ENCODE peak calls at places on chromosomes 11 and 22, in seven cellular contexts. W is adrenal gland, A is astrocyte of the hippocampus, U is A172, N is B cell, H is KBM-7, B is lower lobe of right lung. D is an unnamed sample.

GRCh38 chr11:17781221-17781620 is 46.6 kb downstream of the KCNC1 start:
- DNase-seq in H (no peak), B (no peak), U (no peak), W (no peak), N (no peak), A (no peak), D (no peak)

GRCh38 chr22:45096256-45096907 is 67.3 kb upstream of the NUP50 start:
- DNase-seq in H (peak), N (peak), W (peak), A (peak), B (no peak), U (peak), D (peak)

GRCh38 chr11:77726524-77726923 is 88.9 kb upstream of the CLNS1A start:
- DNase-seq in A (no peak), W (no peak), H (no peak), N (no peak), U (no peak), B (no peak), D (no peak)

GRCh38 chr11:111770581-111771134 is 4.5 kb upstream of the PPP2R1B start:
- DNase-seq in W (no peak), B (no peak), U (no peak), N (no peak), A (no peak), H (no peak), D (no peak)

GRCh38 chr11:26905368-26905767 is 88.5 kb upstream of the FIBIN start:
- DNase-seq in N (peak), U (peak), A (peak), H (no peak), W (no peak), B (no peak), D (no peak)

GRCh38 chr11:103109818-103110388 is 677 bp downstream of the DYNC2H1 start:
- DNase-seq in U (no peak), N (no peak), A (no peak), B (no peak), H (no peak), W (peak), D (no peak)

GRCh38 chr11:27183672-27184457 is 143.2 kb downstream of the BBOX1 start:
- DNase-seq in B (no peak), H (peak), N (peak), W (peak), A (peak), U (peak), D (no peak)

GRCh38 chr11:68825603-68826002 is 16.1 kb downstream of the CPT1A start:
- DNase-seq in A (peak), H (peak), U (peak), N (peak), B (no peak), W (no peak), D (no peak)

GRCh38 chr11:65555693-65556231 is 2.4 kb downstream of the LTBP3 start:
- DNase-seq in B (no peak), U (peak), N (no peak), W (peak), H (no peak), A (peak), D (no peak)

GRCh38 chr22:29310863-29311339 is 4.5 kb downstream of the GAS2L1 start:
- DNase-seq in H (peak), B (peak), A (peak), N (peak), W (peak), U (peak), D (peak)

GRCh38 chr11:65063532-65063931 is 5.2 kb upstream of the NAALADL1 start:
- DNase-seq in H (no peak), B (no peak), U (no peak), N (no peak), A (no peak), W (no peak), D (no peak)

GRCh38 chr22:20316217-20316843 is 3.5 kb downstream of the DGCR6L start:
- DNase-seq in N (no peak), A (no peak), U (no peak), W (no peak), H (no peak), B (peak), D (no peak)

GRCh38 chr11:113322158-113322557 is 7.8 kb downstream of the TTC12 start:
- DNase-seq in W (no peak), H (no peak), A (no peak), U (no peak), B (no peak), N (no peak), D (no peak)

GRCh38 chr22:27407369-27407985 is 394.1 kb downstream of the MN1 start:
- DNase-seq in N (no peak), A (peak), W (no peak), U (no peak), B (no peak), H (no peak), D (no peak)

GRCh38 chr11:12066056-12066798 is 44.2 kb upstream of the MICAL2 start:
- DNase-seq in B (no peak), U (peak), N (no peak), A (peak), W (peak), H (no peak), D (no peak)

GRCh38 chr11:1389932-1390587 is at the start of gene BRSK2:
- DNase-seq in A (no peak), N (peak), H (no peak), B (no peak), W (no peak), U (no peak), D (no peak)

GRCh38 chr11:12246169-12246568 is 131.2 kb upstream of the PARVA start:
- DNase-seq in N (no peak), B (no peak), W (no peak), H (no peak), A (no peak), U (no peak), D (no peak)